ENCODE peak calls at places on chromosomes 12 and 14, in four cellular contexts. One of them, this sample, is unnamed.

GRCh38 chr12:116492703-116493324 is 66.4 kb upstream of the MAP1LC3B2 start:
- DNase-seq in tibial artery: no peak
- DNase-seq in hepatocyte: peak; percentile 50
- DNase-seq in CD4-positive, alpha-beta memory T cell: no peak
- DNase-seq in this sample: no peak

GRCh38 chr14:75770635-75771034 is 109.6 kb downstream of the TTLL5 start:
- DNase-seq in tibial artery: no peak
- DNase-seq in hepatocyte: no peak
- DNase-seq in CD4-positive, alpha-beta memory T cell: no peak
- DNase-seq in this sample: no peak

GRCh38 chr12:54125950-54126695 is 62.7 kb downstream of the SMUG1 start:
- DNase-seq in tibial artery: peak; percentile 83
- DNase-seq in hepatocyte: no peak
- DNase-seq in CD4-positive, alpha-beta memory T cell: no peak
- DNase-seq in this sample: no peak

GRCh38 chr12:68455676-68456345 is 123.6 kb upstream of the MDM1 start:
- DNase-seq in tibial artery: no peak
- DNase-seq in hepatocyte: no peak
- DNase-seq in CD4-positive, alpha-beta memory T cell: no peak
- DNase-seq in this sample: no peak

GRCh38 chr14:49999216-49999761 is 106.4 kb downstream of the ARF6 start:
- DNase-seq in tibial artery: peak; percentile 95
- DNase-seq in hepatocyte: peak; percentile 81
- DNase-seq in CD4-positive, alpha-beta memory T cell: peak; percentile 75
- DNase-seq in this sample: peak; percentile 70

GRCh38 chr14:103155013-103155412 is 31.8 kb downstream of the TNFAIP2 start:
- DNase-seq in tibial artery: peak; percentile 88
- DNase-seq in hepatocyte: peak; percentile 67
- DNase-seq in CD4-positive, alpha-beta memory T cell: no peak
- DNase-seq in this sample: peak; percentile 80

GRCh38 chr12:68451261-68452091 is 119.3 kb upstream of the MDM1 start:
- DNase-seq in tibial artery: no peak
- DNase-seq in hepatocyte: peak; percentile 13
- DNase-seq in CD4-positive, alpha-beta memory T cell: peak; percentile 44
- DNase-seq in this sample: peak; percentile 19

GRCh38 chr12:79006306-79006705 is 141.7 kb downstream of the SYT1 start:
- DNase-seq in tibial artery: no peak
- DNase-seq in hepatocyte: no peak
- DNase-seq in CD4-positive, alpha-beta memory T cell: no peak
- DNase-seq in this sample: no peak

GRCh38 chr12:29153231-29153630 is 4.2 kb downstream of the FAR2 start:
- DNase-seq in tibial artery: no peak
- DNase-seq in hepatocyte: no peak
- DNase-seq in CD4-positive, alpha-beta memory T cell: no peak
- DNase-seq in this sample: no peak

GRCh38 chr14:61620130-61620946 is 75.0 kb upstream of the HIF1A start:
- DNase-seq in tibial artery: no peak
- DNase-seq in hepatocyte: peak; percentile 64
- DNase-seq in CD4-positive, alpha-beta memory T cell: no peak
- DNase-seq in this sample: no peak

GRCh38 chr14:106228541-106229158 is 702.3 kb downstream of the TMEM121 start:
- DNase-seq in tibial artery: no peak
- DNase-seq in hepatocyte: no peak
- DNase-seq in CD4-positive, alpha-beta memory T cell: peak; percentile 62
- DNase-seq in this sample: no peak

GRCh38 chr14:50036211-50036610 is 80.2 kb downstream of the VCPKMT start:
- DNase-seq in tibial artery: no peak
- DNase-seq in hepatocyte: no peak
- DNase-seq in CD4-positive, alpha-beta memory T cell: no peak
- DNase-seq in this sample: no peak

GRCh38 chr14:34165847-34166340 is 215.0 kb upstream of the EGLN3 start:
- DNase-seq in tibial artery: no peak
- DNase-seq in hepatocyte: no peak
- DNase-seq in CD4-positive, alpha-beta memory T cell: no peak
- DNase-seq in this sample: no peak

GRCh38 chr12:27622436-27623185 is 73.6 kb upstream of the REP15 start:
- DNase-seq in tibial artery: no peak
- DNase-seq in hepatocyte: no peak
- DNase-seq in CD4-positive, alpha-beta memory T cell: no peak
- DNase-seq in this sample: no peak

GRCh38 chr12:115760231-115760630 is 517.3 kb downstream of the MED13L start:
- DNase-seq in tibial artery: no peak
- DNase-seq in hepatocyte: no peak
- DNase-seq in CD4-positive, alpha-beta memory T cell: no peak
- DNase-seq in this sample: no peak

GRCh38 chr12:3745152-3745551 is 7.8 kb downstream of the CRACR2A start:
- DNase-seq in tibial artery: no peak
- DNase-seq in hepatocyte: no peak
- DNase-seq in CD4-positive, alpha-beta memory T cell: no peak
- DNase-seq in this sample: no peak

GRCh38 chr12:39230086-39230485 is 212.8 kb downstream of the KIF21A start:
- DNase-seq in tibial artery: no peak
- DNase-seq in hepatocyte: no peak
- DNase-seq in CD4-positive, alpha-beta memory T cell: no peak
- DNase-seq in this sample: no peak

GRCh38 chr14:61588419-61588901 is 106.9 kb upstream of the HIF1A start:
- DNase-seq in tibial artery: peak; percentile 90
- DNase-seq in hepatocyte: no peak
- DNase-seq in CD4-positive, alpha-beta memory T cell: no peak
- DNase-seq in this sample: no peak

GRCh38 chr12:122979908-122980191 is 631 bp upstream of the ARL6IP4 start:
- DNase-seq in tibial artery: no peak
- DNase-seq in hepatocyte: no peak
- DNase-seq in CD4-positive, alpha-beta memory T cell: no peak
- DNase-seq in this sample: no peak

GRCh38 chr12:51904951-51905471 is 2.3 kb upstream of the ACVRL1 start:
- DNase-seq in tibial artery: peak; percentile 65
- DNase-seq in hepatocyte: no peak
- DNase-seq in CD4-positive, alpha-beta memory T cell: no peak
- DNase-seq in this sample: no peak

GRCh38 chr14:20855652-20856291 is 35.4 kb upstream of the RNASE3 start:
- DNase-seq in tibial artery: no peak
- DNase-seq in hepatocyte: peak; percentile 89
- DNase-seq in CD4-positive, alpha-beta memory T cell: peak; percentile 57
- DNase-seq in this sample: no peak

GRCh38 chr12:108734200-108734906 is 3.0 kb upstream of the CORO1C start:
- DNase-seq in tibial artery: peak; percentile 75
- DNase-seq in hepatocyte: peak; percentile 91
- DNase-seq in CD4-positive, alpha-beta memory T cell: no peak
- DNase-seq in this sample: no peak

GRCh38 chr14:21066882-21067502 is 3.1 kb upstream of the ARHGEF40 start:
- DNase-seq in tibial artery: no peak
- DNase-seq in hepatocyte: no peak
- DNase-seq in CD4-positive, alpha-beta memory T cell: peak; percentile 25
- DNase-seq in this sample: no peak

GRCh38 chr12:90250766-90251165 is 542.1 kb upstream of the ATP2B1 start:
- DNase-seq in tibial artery: peak; percentile 63
- DNase-seq in hepatocyte: no peak
- DNase-seq in CD4-positive, alpha-beta memory T cell: no peak
- DNase-seq in this sample: peak; percentile 54

GRCh38 chr12:113413488-113413939 is 8.7 kb upstream of the SDSL start:
- DNase-seq in tibial artery: no peak
- DNase-seq in hepatocyte: peak; percentile 32
- DNase-seq in CD4-positive, alpha-beta memory T cell: no peak
- DNase-seq in this sample: no peak

GRCh38 chr14:97459180-97459579 is 662.0 kb downstream of the VRK1 start:
- DNase-seq in tibial artery: no peak
- DNase-seq in hepatocyte: no peak
- DNase-seq in CD4-positive, alpha-beta memory T cell: no peak
- DNase-seq in this sample: no peak
- H3K9me3 ChIP-seq in tibial artery: peaks cover 7% of the 10 kb centered on the region
- H3K9me3 ChIP-seq in hepatocyte: no peaks in the 10 kb centered on the region
- H3K9me3 ChIP-seq in CD4-positive, alpha-beta memory T cell: peaks cover 6% of the 10 kb centered on the region
- H3K9me3 ChIP-seq in this sample: peaks cover 16% of the 10 kb centered on the region

DNA sequence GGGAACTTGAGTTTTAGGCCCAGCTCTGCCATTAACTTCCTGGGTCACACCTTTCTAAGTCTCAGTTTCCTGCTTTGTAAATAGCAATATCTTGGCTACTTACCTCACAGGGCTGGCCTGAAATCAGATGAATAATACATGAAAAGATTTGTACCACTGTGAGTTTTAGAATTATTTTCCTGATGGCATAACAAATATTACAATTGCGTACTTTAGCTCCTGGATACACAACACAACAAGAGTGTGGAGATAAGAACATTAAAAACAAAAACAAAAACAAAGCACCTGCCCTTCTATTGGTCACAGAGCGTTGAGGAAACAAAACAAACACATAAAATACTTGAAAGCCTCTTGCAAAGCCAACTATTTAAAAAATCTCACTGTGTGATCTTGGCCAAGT is 4.9 kb upstream of the HDAC7 start:
- DNase-seq in tibial artery: no peak
- DNase-seq in hepatocyte: no peak
- DNase-seq in CD4-positive, alpha-beta memory T cell: no peak
- DNase-seq in this sample: no peak
- H3K4me1 ChIP-seq in tibial artery: peaks cover 71% of the 10 kb centered on the region
- H3K4me1 ChIP-seq in hepatocyte: peaks cover 42% of the 10 kb centered on the region
- H3K4me1 ChIP-seq in CD4-positive, alpha-beta memory T cell: peaks cover 93% of the 10 kb centered on the region
- H3K4me1 ChIP-seq in this sample: peaks cover 96% of the 10 kb centered on the region

GRCh38 chr12:110923192-110923591 is 2.8 kb upstream of the MYL2 start:
- DNase-seq in tibial artery: no peak
- DNase-seq in hepatocyte: no peak
- DNase-seq in CD4-positive, alpha-beta memory T cell: no peak
- DNase-seq in this sample: no peak

GRCh38 chr12:110921262-110921661 is 883 bp upstream of the MYL2 start:
- DNase-seq in tibial artery: no peak
- DNase-seq in hepatocyte: no peak
- DNase-seq in CD4-positive, alpha-beta memory T cell: no peak
- DNase-seq in this sample: no peak

GRCh38 chr12:110922652-110923051 is 2.3 kb upstream of the MYL2 start:
- DNase-seq in tibial artery: no peak
- DNase-seq in hepatocyte: no peak
- DNase-seq in CD4-positive, alpha-beta memory T cell: no peak
- DNase-seq in this sample: no peak

GRCh38 chr12:110920324-110920910 is at the start of gene MYL2:
- DNase-seq in tibial artery: no peak
- DNase-seq in hepatocyte: no peak
- DNase-seq in CD4-positive, alpha-beta memory T cell: no peak
- DNase-seq in this sample: peak; percentile 57

DNA sequence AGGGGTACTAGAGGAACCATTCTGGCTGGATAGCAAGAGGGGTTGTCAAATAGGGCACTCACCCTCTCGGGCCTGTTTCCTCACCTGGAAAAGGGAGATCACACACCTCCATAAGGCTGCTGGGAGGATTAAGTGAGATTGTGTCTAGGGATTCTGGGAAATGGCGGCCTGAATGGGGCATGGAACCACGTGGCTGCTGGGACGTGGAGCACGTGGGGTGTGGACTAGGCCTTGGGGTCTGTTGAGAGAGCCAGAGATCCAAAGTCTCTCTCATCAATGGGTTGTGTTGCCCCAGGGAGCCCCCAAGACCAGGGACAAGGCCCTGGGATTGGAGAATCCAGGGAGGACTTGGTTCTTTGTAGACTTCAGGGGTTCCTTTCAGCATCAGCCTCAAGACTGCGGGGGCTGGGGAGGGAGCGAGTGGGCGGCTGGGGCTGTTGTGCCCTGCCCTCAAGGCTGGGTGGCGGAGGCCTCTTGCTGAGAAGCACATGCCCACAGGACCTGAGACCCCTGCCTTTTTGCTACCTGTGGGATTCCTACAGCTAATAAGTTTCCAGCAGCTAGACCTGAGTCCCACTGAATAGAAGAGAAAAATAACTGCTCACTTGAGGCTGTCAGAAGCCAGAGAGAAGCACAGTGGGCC is 3.4 kb upstream of the MYL2 start:
- DNase-seq in tibial artery: peak; percentile 42
- DNase-seq in hepatocyte: no peak
- DNase-seq in CD4-positive, alpha-beta memory T cell: no peak
- DNase-seq in this sample: no peak
- H3K9me3 ChIP-seq in tibial artery: no peaks in the 10 kb centered on the region
- H3K9me3 ChIP-seq in hepatocyte: no peaks in the 10 kb centered on the region
- H3K9me3 ChIP-seq in CD4-positive, alpha-beta memory T cell: no peaks in the 10 kb centered on the region
- H3K9me3 ChIP-seq in this sample: no peaks in the 10 kb centered on the region

DNA sequence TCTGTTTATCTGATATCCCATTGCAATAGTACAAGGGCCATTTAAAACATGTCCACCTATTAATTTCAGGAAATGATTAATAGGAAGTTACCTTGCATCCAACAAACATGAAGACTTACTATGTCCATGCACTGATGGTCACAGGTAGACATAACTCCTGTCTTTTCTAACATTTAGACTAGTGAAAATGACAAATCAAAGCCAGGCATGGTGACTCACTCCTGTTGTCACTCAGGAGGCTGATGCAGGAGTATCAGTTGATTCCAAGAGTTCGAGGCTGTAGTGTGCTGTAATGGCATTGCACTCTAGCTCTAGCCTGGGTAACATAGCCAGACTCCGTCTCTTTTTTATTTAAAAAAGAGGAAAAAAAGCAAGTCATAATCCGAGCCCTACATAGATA is 14.8 kb downstream of the HSP90B1 start:
- DNase-seq in tibial artery: no peak
- DNase-seq in hepatocyte: no peak
- DNase-seq in CD4-positive, alpha-beta memory T cell: no peak
- DNase-seq in this sample: no peak
- H3K4me1 ChIP-seq in tibial artery: no peaks in the 10 kb centered on the region
- H3K4me1 ChIP-seq in hepatocyte: no peaks in the 10 kb centered on the region
- H3K4me1 ChIP-seq in CD4-positive, alpha-beta memory T cell: no peaks in the 10 kb centered on the region
- H3K4me1 ChIP-seq in this sample: no peaks in the 10 kb centered on the region

This sample was measured in heart right ventricle.